ENCODE peak calls at places on chromosomes 6 and 20, in ten cellular contexts. J is activated CD4-positive, CD25-positive, alpha-beta regulatory T cell; X is H9; L is CD8-positive, alpha-beta memory T cell; H is cardiac fibroblast; O is left colon; D is HS-5; E is stimulated activated CD4-positive, alpha-beta T cell treated with anti-CD3 and anti-CD28 coated beads, Interleukin-15, amount 100 ng/mL, for 24 hours; B is cardiac septum; S is heart left ventricle. T is an unnamed sample.

GRCh38 chr20:50434653-50435396 is 75.4 kb upstream of the PTPN1 start:
- DNase-seq in J (no peak), X (no peak), L (no peak), H (peak), O (no peak), D (peak), E (no peak), B (no peak), S (no peak), T (no peak)

GRCh38 chr20:17762243-17762872 is 62.6 kb downstream of the BANF2 start:
- DNase-seq in J (no peak), X (no peak), L (no peak), H (no peak), O (no peak), D (no peak), E (no peak), B (no peak), S (no peak), T (no peak)

GRCh38 chr6:21587182-21587924 is 6.2 kb upstream of the SOX4 start:
- DNase-seq in J (no peak), X (peak), L (no peak), H (peak), O (peak), D (no peak), E (peak), B (peak), S (peak), T (peak)

GRCh38 chr6:72824833-72825232 is 203.0 kb downstream of the KCNQ5 start:
- DNase-seq in J (no peak), X (no peak), L (no peak), H (no peak), O (no peak), D (no peak), E (no peak), B (no peak), S (no peak), T (no peak)

GRCh38 chr20:17614812-17615644 is 45.2 kb downstream of the DSTN start:
- DNase-seq in J (no peak), X (no peak), L (no peak), H (no peak), O (no peak), D (no peak), E (no peak), B (peak), S (peak), T (no peak)

GRCh38 chr6:131787955-131788712 is 19.7 kb upstream of the ENPP1 start:
- DNase-seq in J (no peak), X (no peak), L (no peak), H (peak), O (peak), D (no peak), E (no peak), B (no peak), S (no peak), T (no peak)

GRCh38 chr6:7765575-7766325 is 39.9 kb downstream of the BMP6 start:
- DNase-seq in J (no peak), X (no peak), L (no peak), H (peak), O (no peak), D (no peak), E (no peak), B (no peak), S (no peak), T (no peak)

GRCh38 chr20:49568491-49569151 is 684 bp upstream of the PTGIS start:
- DNase-seq in J (no peak), X (peak), L (no peak), H (no peak), O (no peak), D (no peak), E (no peak), B (peak), S (no peak), T (no peak)

GRCh38 chr6:158816329-158816728 is 2.8 kb downstream of the EZR start:
- DNase-seq in J (no peak), X (no peak), L (no peak), H (no peak), O (no peak), D (no peak), E (peak), B (no peak), S (no peak), T (no peak)

GRCh38 chr6:127897437-127897836 is 3.4 kb downstream of the THEMIS start:
- DNase-seq in J (no peak), X (no peak), L (no peak), H (no peak), O (no peak), D (no peak), E (no peak), B (no peak), S (no peak), T (no peak)

GRCh38 chr20:13006825-13007224 is 1.9 kb upstream of the SPTLC3 start:
- DNase-seq in J (no peak), X (no peak), L (no peak), H (peak), O (no peak), D (peak), E (no peak), B (no peak), S (no peak), T (no peak)

GRCh38 chr6:9140181-9140580 is 704.8 kb upstream of the SLC35B3 start:
- DNase-seq in J (no peak), X (no peak), L (no peak), H (no peak), O (peak), D (no peak), E (no peak), B (no peak), S (no peak), T (no peak)

GRCh38 chr6:137729866-137730629 is 137.0 kb upstream of the TNFAIP3 start:
- DNase-seq in J (no peak), X (no peak), L (no peak), H (peak), O (no peak), D (no peak), E (no peak), B (no peak), S (no peak), T (no peak)

GRCh38 chr6:170047813-170048212 is 243.1 kb downstream of the DLL1 start:
- DNase-seq in J (no peak), X (no peak), L (no peak), H (no peak), O (peak), D (no peak), E (no peak), B (peak), S (no peak), T (no peak)

GRCh38 chr6:154614641-154615040 is 104.2 kb upstream of the CNKSR3 start:
- DNase-seq in J (no peak), X (no peak), L (no peak), H (no peak), O (no peak), D (no peak), E (no peak), B (no peak), S (no peak), T (no peak)